ENCODE peak calls at places on chromosomes 3 and 15, in six cellular contexts. H is neural progenitor cell; T is CD4-positive, alpha-beta T cell; E is mesothelial cell of epicardium; V is epithelial cell of esophagus; G is neural crest cell. O is an unnamed sample.

GRCh38 chr3:23728651-23729117 is 77.1 kb upstream of the UBE2E1 start:
- DNase-seq in H (peak), T (no peak), E (no peak), V (peak), G (no peak), O (no peak)

GRCh38 chr15:90449206-90449735 is 61.2 kb downstream of the IQGAP1 start:
- DNase-seq in H (no peak), T (no peak), E (no peak), V (no peak), G (no peak), O (no peak)

GRCh38 chr15:57784081-57784488 is 77.6 kb downstream of the POLR2M start:
- DNase-seq in H (no peak), T (no peak), E (no peak), V (peak), G (no peak), O (no peak)

GRCh38 chr3:105613120-105613519 is 246.4 kb downstream of the ALCAM start:
- DNase-seq in H (peak), T (no peak), E (no peak), V (no peak), G (no peak), O (no peak)

GRCh38 chr3:197327701-197328100 is 29.3 kb upstream of the DLG1 start:
- DNase-seq in H (no peak), T (no peak), E (no peak), V (peak), G (no peak), O (no peak)

GRCh38 chr3:48974076-48974864 is 15.8 kb upstream of the P4HTM start:
- DNase-seq in H (no peak), T (no peak), E (no peak), V (no peak), G (no peak), O (no peak)

GRCh38 chr3:97823503-97824004 is 1.7 kb downstream of the CRYBG3 start:
- DNase-seq in H (no peak), T (no peak), E (no peak), V (no peak), G (no peak), O (no peak)

GRCh38 chr3:78900426-78900825 is 867.4 kb downstream of the ROBO1 start:
- DNase-seq in H (no peak), T (no peak), E (no peak), V (peak), G (no peak), O (no peak)

GRCh38 chr15:70062321-70062956 is 35.3 kb downstream of the TLE3 start:
- DNase-seq in H (peak), T (no peak), E (peak), V (peak), G (peak), O (no peak)

DNA sequence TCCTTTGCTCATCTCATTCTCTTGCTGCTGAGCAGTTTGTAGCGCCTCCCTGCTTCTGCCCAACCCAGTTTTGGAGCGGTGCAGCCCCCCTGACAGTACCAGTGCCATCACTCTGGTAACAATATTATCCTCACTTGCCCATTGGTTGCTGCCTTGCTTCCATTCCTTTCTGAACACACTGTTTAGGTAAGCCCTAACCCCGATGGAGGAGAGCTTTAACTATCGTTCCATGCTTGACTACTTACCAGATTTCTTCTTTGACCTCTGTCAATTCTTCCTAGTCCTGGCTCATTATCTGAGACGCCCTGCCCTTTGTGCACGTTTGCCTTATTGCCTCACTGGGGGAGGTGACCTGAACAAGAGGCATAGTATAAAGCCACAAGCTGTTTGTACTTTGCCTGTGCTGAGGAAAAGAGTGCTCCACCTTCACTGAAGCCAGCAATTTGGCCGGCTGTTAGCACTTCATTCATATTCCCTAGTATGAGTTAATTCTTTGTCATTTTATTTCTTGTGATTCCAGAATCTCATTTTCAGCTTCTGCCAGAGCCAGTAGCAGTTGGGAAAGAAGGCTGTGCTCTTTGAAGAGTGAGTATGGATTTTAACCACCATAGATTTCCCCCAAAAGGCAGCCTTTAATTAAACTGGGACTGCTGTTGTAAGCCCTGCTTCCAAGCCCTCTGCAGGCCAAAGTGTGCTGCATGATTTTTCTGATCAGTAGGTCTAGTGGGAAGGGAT is 11.9 kb downstream of the ABHD6 start:
- DNase-seq in H (peak), T (no peak), E (no peak), V (no peak), G (no peak), O (no peak)
- TF ChIP-seq CTCF in H (peak), T (no peak), E (no peak), V (peak), G (peak), O (no peak)

DNA sequence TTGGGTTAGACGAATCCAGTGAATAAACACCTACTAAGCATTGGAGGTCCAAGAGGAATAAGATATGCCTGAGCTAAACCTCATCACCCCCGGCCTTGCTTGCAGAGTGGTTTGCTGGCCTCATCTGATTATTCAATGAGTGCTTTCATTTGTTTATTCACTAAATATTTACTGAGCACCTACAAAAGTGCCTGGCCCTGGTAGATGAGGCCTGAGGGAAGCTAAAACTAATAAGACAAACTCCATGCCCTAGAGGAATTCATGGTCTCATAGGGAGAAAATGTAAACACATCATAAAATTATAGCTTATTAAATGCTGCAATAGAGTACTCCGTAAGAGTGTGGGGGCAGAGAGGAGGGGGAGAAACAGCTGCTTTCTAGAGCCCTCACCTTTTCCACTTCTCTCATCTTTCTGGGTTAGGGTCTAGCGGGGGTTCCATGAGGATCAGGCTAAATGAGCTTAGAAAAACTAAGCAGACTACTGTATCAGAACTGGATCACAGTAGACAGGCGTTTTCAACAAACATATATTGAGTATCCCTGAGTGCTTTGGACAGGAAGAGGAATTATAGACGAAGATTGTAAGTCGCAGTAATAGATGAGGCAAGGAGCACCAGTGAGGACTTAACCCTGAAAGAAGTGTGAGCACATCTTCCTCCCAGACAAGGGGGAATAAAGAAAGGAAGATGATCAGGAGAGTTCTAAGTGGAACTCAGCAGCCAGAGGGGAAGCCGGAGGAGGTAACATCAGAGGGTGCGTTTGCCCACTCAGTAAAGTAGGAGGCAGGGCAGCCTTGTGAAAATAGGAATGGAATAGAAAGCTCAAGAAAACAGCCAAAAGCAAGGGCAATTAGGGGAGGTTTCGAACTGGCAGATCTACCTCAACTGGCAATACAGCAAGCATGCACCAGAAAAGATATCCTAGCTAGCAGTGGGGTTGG is 31.5 kb upstream of the LAMP3 start:
- DNase-seq in H (no peak), T (no peak), E (no peak), V (no peak), G (no peak), O (no peak)
- TF ChIP-seq CTCF in H (no peak), T (no peak), E (no peak), V (no peak), G (no peak), O (no peak)

GRCh38 chr3:17140670-17141505 is 256.1 kb downstream of the PLCL2 start:
- DNase-seq in H (no peak), T (no peak), E (no peak), V (no peak), G (no peak), O (no peak)
- TF ChIP-seq CTCF in H (peak), T (no peak), E (no peak), V (no peak), G (no peak), O (no peak)

DNA sequence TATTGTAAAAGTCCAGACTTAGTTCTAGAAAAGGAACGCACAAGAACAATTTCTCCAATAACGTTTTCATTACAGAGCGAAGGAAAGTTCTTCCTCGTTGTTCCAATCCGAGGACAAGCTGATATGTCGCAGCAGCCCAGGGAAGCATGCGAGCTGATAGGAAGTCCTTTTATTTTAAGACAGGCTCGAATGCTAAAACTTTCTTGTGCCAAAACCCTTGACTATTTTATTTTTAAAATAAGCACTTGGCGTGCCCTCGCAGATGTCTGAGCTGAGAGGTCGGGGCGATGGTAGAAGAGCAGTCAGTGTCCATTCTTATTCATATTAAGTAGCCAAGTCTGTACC is 433 bp upstream of the MITF start:
- DNase-seq in H (no peak), T (no peak), E (no peak), V (peak), G (no peak), O (no peak)
- TF ChIP-seq CTCF in H (no peak), T (no peak), E (no peak), V (no peak), G (no peak), O (no peak)

GRCh38 chr15:62068071-62068786 is 1.5 kb downstream of the C2CD4A start:
- DNase-seq in H (peak), T (peak), E (peak), V (peak), G (peak), O (peak)

GRCh38 chr15:62067448-62068044 is 769 bp downstream of the C2CD4A start:
- DNase-seq in H (peak), T (peak), E (no peak), V (peak), G (no peak), O (peak)

GRCh38 chr15:62069551-62069950 is 2.8 kb downstream of the C2CD4A start:
- DNase-seq in H (no peak), T (no peak), E (no peak), V (no peak), G (no peak), O (no peak)

GRCh38 chr15:62068787-62069170 is 2.0 kb downstream of the C2CD4A start:
- DNase-seq in H (no peak), T (no peak), E (no peak), V (peak), G (no peak), O (no peak)

DNA sequence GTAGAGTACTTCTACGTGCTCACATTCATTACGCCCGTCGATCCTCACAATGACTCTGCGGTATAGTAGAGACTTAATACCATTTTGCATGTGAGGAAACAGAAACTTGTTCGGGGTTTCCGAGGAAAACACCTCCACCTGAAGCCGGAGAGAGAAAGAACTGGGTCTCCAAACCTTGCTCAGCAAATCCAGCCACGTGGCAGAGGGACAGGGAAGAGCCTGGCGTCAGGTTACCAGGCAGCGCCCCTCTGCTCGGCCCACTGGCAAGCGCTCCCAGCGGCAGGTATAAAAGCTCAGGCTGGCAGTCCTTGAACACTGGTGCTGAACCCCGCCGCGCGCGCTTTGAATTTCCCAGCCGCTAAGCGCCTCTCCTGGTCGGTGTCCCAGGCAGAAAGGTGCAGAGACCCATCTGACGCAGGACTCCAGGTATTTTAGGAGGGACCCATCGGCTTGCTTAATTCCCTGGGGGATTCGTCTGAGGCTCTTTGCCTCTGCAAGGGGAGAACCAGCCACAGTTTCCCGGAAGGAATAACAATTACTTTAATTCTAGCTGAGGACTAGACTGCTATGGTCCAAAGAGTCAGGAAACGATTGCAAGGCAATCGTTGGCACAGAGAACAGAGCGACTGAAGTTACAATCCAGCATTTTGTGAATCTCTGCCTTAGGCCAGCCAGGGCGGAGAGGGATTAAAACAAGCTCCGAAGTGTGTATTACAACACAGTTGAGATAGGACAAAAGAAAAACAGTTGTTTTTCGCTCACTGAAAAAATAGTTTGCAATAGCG is at the start of gene C2CD4A:
- DNase-seq in H (peak), T (peak), E (peak), V (peak), G (peak), O (peak)
- TF ChIP-seq CTCF in H (peak), T (peak), E (no peak), V (peak), G (no peak), O (no peak)

DNA sequence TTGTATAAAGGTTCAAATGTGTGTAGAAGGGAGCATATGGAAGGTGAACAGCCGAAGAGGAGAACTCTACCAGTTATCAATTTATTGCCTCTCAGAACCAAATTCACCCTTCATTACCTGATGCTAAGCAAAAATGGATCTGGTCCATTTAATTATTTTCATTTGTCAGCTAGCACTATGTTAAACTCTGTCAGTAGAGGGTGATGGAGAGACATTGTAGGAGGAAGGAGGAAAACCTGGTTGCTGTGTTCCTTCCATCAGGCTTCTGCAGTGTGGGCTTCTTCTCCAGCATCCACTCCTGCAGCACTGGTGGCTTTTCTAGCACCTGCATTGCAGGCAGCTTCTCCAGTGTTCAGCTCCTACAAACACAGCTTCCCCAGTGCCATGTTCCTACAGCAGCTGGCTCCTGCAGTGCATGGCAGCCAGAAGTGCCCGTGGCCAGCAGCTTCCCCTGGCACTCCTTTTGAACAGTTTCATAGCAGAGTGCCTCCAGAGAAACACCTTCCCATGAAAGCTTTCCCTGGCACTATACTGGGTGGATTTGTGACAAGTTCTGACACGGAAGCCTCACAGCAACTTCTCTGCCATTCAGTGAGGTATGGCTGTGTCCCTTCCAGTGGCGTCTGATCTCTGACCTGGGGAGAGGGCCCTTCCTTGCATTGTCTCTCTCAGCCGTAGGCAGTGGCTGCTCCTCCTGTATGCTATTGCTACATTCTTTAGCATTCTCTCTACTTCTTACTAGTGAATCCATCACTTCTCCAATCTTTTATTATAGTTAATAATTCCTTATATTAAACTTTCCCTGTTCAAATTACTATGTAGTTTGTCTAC is 14.6 kb upstream of the IL17RD start:
- DNase-seq in H (peak), T (no peak), E (no peak), V (peak), G (no peak), O (no peak)
- TF ChIP-seq CTCF in H (peak), T (peak), E (no peak), V (peak), G (peak), O (no peak)

GRCh38 chr15:59917504-59918157 is 86.5 kb upstream of the FOXB1 start:
- DNase-seq in H (peak), T (peak), E (peak), V (peak), G (peak), O (peak)
- TF ChIP-seq CTCF in H (peak), T (peak), E (peak), V (peak), G (peak), O (peak)

GRCh38 chr3:138031536-138031935 is 21.6 kb downstream of the CLDN18 start:
- DNase-seq in H (no peak), T (no peak), E (no peak), V (no peak), G (no peak), O (no peak)

GRCh38 chr3:138030881-138031280 is 20.9 kb downstream of the CLDN18 start:
- DNase-seq in H (no peak), T (no peak), E (no peak), V (no peak), G (no peak), O (no peak)

GRCh38 chr3:138027821-138028220 is 17.9 kb downstream of the CLDN18 start:
- DNase-seq in H (no peak), T (no peak), E (no peak), V (no peak), G (no peak), O (no peak)

GRCh38 chr3:138023754-138024153 is 13.8 kb downstream of the CLDN18 start:
- DNase-seq in H (no peak), T (no peak), E (no peak), V (no peak), G (no peak), O (no peak)

DNA sequence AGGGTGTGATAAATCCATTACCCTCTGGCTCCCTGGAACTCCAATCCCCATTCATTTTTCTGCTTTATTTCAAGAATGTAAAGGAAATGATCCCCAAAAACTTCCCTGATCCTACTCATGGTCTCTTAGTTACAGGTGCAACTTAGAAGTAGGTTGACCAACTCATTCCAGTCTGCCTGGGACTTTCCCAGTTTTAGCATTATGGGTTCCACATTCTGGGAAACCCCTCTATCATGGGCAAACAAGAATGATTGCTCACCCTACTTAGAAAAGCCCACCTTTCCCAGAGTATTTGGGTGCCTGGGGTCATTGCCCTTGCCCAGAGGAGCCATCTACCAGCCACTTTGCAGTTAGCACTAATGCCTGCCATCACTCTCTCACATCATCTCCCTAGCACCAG is 15.6 kb downstream of the CLDN18 start:
- DNase-seq in H (no peak), T (no peak), E (no peak), V (no peak), G (no peak), O (no peak)
- TF ChIP-seq CTCF in H (no peak), T (no peak), E (no peak), V (no peak), G (no peak), O (no peak)

GRCh38 chr15:79209690-79210089 is 72.8 kb upstream of the ANKRD34C start:
- DNase-seq in H (peak), T (no peak), E (no peak), V (no peak), G (no peak), O (no peak)
- TF ChIP-seq CTCF in H (peak), T (no peak), E (peak), V (no peak), G (peak), O (no peak)

DNA sequence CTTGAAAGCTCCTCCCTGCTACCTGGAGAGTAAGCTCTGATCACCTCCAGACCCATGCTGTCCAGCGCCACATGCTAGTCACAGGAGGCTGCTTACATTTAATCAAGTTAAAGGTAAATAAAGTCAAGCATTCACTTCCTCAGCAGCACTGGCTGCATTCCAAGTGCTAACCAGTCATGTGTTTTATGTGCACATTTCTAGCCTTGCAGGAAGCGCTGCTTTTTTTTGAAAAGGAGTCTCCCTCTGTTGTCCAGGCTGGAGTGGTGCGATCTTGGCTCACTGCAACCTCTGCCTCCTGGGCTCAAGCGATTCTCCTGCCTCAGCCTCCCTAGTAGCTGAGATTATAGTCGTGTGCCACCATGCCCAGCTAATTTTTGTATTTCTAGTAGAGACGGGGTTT is 279.2 kb downstream of the GABRG3 start:
- DNase-seq in H (no peak), T (no peak), E (no peak), V (no peak), G (no peak), O (no peak)
- TF ChIP-seq CTCF in H (no peak), T (no peak), E (no peak), V (no peak), G (no peak), O (no peak)

O was measured in natural killer cell.